ENCODE peak calls at places on chromosomes 6 and 20, in ten cellular contexts. One of them, this sample, is unnamed.

GRCh38 chr6:112193535-112194051 is 60.8 kb downstream of the LAMA4 start:
- DNase-seq in HCT116: no peak
- DNase-seq in choroid plexus epithelial cell: no peak
- DNase-seq in GM12864: no peak
- DNase-seq in coronary artery: no peak
- DNase-seq in foreskin fibroblast: no peak
- DNase-seq in fibroblast of mammary gland: no peak
- DNase-seq in endodermal cell: no peak
- DNase-seq in left ventricle myocardium inferior: no peak
- DNase-seq in pancreas: no peak
- DNase-seq in this sample: no peak

GRCh38 chr6:124795879-124796838 is 166.1 kb upstream of the RNF217 start:
- DNase-seq in coronary artery: no peak
- DNase-seq in choroid plexus epithelial cell: peak
- DNase-seq in GM12864: no peak
- DNase-seq in pancreas: no peak
- DNase-seq in HCT116: no peak
- DNase-seq in fibroblast of mammary gland: peak
- DNase-seq in endodermal cell: peak
- DNase-seq in left ventricle myocardium inferior: peak
- DNase-seq in foreskin fibroblast: peak
- DNase-seq in this sample: peak

GRCh38 chr6:125995972-125996580 is 9.7 kb downstream of the TRMT11 start:
- DNase-seq in endodermal cell: peak
- DNase-seq in choroid plexus epithelial cell: peak
- DNase-seq in foreskin fibroblast: peak
- DNase-seq in fibroblast of mammary gland: peak
- DNase-seq in coronary artery: no peak
- DNase-seq in pancreas: peak
- DNase-seq in left ventricle myocardium inferior: peak
- DNase-seq in GM12864: peak
- DNase-seq in HCT116: peak
- DNase-seq in this sample: peak

GRCh38 chr20:48406462-48407235 is 421.1 kb downstream of the PREX1 start:
- DNase-seq in fibroblast of mammary gland: peak
- DNase-seq in endodermal cell: no peak
- DNase-seq in foreskin fibroblast: no peak
- DNase-seq in GM12864: no peak
- DNase-seq in HCT116: no peak
- DNase-seq in left ventricle myocardium inferior: no peak
- DNase-seq in coronary artery: no peak
- DNase-seq in pancreas: no peak
- DNase-seq in choroid plexus epithelial cell: no peak
- DNase-seq in this sample: no peak

GRCh38 chr6:56399250-56399671 is 151.9 kb upstream of the COL21A1 start:
- DNase-seq in endodermal cell: peak
- DNase-seq in fibroblast of mammary gland: peak
- DNase-seq in coronary artery: no peak
- DNase-seq in HCT116: no peak
- DNase-seq in choroid plexus epithelial cell: peak
- DNase-seq in GM12864: no peak
- DNase-seq in left ventricle myocardium inferior: no peak
- DNase-seq in foreskin fibroblast: no peak
- DNase-seq in pancreas: no peak
- DNase-seq in this sample: peak

GRCh38 chr6:77678048-77678447 is 25.2 kb downstream of the MEI4 start:
- DNase-seq in pancreas: no peak
- DNase-seq in left ventricle myocardium inferior: no peak
- DNase-seq in fibroblast of mammary gland: peak
- DNase-seq in foreskin fibroblast: peak
- DNase-seq in choroid plexus epithelial cell: no peak
- DNase-seq in endodermal cell: no peak
- DNase-seq in HCT116: no peak
- DNase-seq in coronary artery: no peak
- DNase-seq in GM12864: no peak
- DNase-seq in this sample: no peak

GRCh38 chr6:153024401-153025017 is 22.0 kb upstream of the MTRF1L start:
- DNase-seq in choroid plexus epithelial cell: peak
- DNase-seq in pancreas: no peak
- DNase-seq in left ventricle myocardium inferior: no peak
- DNase-seq in HCT116: peak
- DNase-seq in endodermal cell: peak
- DNase-seq in foreskin fibroblast: peak
- DNase-seq in coronary artery: no peak
- DNase-seq in GM12864: peak
- DNase-seq in fibroblast of mammary gland: peak
- DNase-seq in this sample: peak

GRCh38 chr6:66865771-66866170 is 1158.7 kb upstream of the EYS start:
- DNase-seq in fibroblast of mammary gland: peak
- DNase-seq in endodermal cell: no peak
- DNase-seq in foreskin fibroblast: peak
- DNase-seq in left ventricle myocardium inferior: no peak
- DNase-seq in GM12864: no peak
- DNase-seq in pancreas: no peak
- DNase-seq in HCT116: no peak
- DNase-seq in choroid plexus epithelial cell: peak
- DNase-seq in coronary artery: no peak
- DNase-seq in this sample: peak

GRCh38 chr6:30770164-30770563 is 25.8 kb upstream of the IER3 start:
- DNase-seq in GM12864: no peak
- DNase-seq in fibroblast of mammary gland: peak
- DNase-seq in pancreas: no peak
- DNase-seq in left ventricle myocardium inferior: no peak
- DNase-seq in coronary artery: no peak
- DNase-seq in choroid plexus epithelial cell: no peak
- DNase-seq in foreskin fibroblast: no peak
- DNase-seq in HCT116: no peak
- DNase-seq in endodermal cell: no peak
- DNase-seq in this sample: peak

GRCh38 chr20:25129908-25130307 is 48.0 kb upstream of the VSX1 start:
- DNase-seq in left ventricle myocardium inferior: no peak
- DNase-seq in foreskin fibroblast: no peak
- DNase-seq in choroid plexus epithelial cell: no peak
- DNase-seq in fibroblast of mammary gland: no peak
- DNase-seq in HCT116: no peak
- DNase-seq in pancreas: no peak
- DNase-seq in endodermal cell: no peak
- DNase-seq in coronary artery: no peak
- DNase-seq in GM12864: no peak
- DNase-seq in this sample: no peak

GRCh38 chr6:143569035-143569434 is 57.5 kb upstream of the FUCA2 start:
- DNase-seq in pancreas: no peak
- DNase-seq in endodermal cell: no peak
- DNase-seq in fibroblast of mammary gland: peak
- DNase-seq in HCT116: no peak
- DNase-seq in foreskin fibroblast: no peak
- DNase-seq in coronary artery: no peak
- DNase-seq in left ventricle myocardium inferior: no peak
- DNase-seq in GM12864: no peak
- DNase-seq in choroid plexus epithelial cell: peak
- DNase-seq in this sample: peak

GRCh38 chr6:42400031-42400760 is 51.5 kb downstream of the TRERF1 start:
- DNase-seq in fibroblast of mammary gland: no peak
- DNase-seq in HCT116: no peak
- DNase-seq in choroid plexus epithelial cell: no peak
- DNase-seq in GM12864: no peak
- DNase-seq in foreskin fibroblast: no peak
- DNase-seq in pancreas: no peak
- DNase-seq in coronary artery: no peak
- DNase-seq in endodermal cell: no peak
- DNase-seq in left ventricle myocardium inferior: no peak
- DNase-seq in this sample: no peak

GRCh38 chr20:59253779-59254319 is 46.6 kb upstream of the EDN3 start:
- DNase-seq in choroid plexus epithelial cell: no peak
- DNase-seq in fibroblast of mammary gland: no peak
- DNase-seq in coronary artery: no peak
- DNase-seq in foreskin fibroblast: no peak
- DNase-seq in GM12864: no peak
- DNase-seq in endodermal cell: no peak
- DNase-seq in HCT116: no peak
- DNase-seq in pancreas: no peak
- DNase-seq in left ventricle myocardium inferior: no peak
- DNase-seq in this sample: no peak

GRCh38 chr6:11198663-11199603 is 33.5 kb downstream of the NEDD9 start:
- DNase-seq in pancreas: no peak
- DNase-seq in foreskin fibroblast: no peak
- DNase-seq in coronary artery: no peak
- DNase-seq in choroid plexus epithelial cell: no peak
- DNase-seq in endodermal cell: no peak
- DNase-seq in fibroblast of mammary gland: no peak
- DNase-seq in left ventricle myocardium inferior: no peak
- DNase-seq in HCT116: no peak
- DNase-seq in GM12864: no peak
- DNase-seq in this sample: no peak

GRCh38 chr6:157879034-157879872 is 56.2 kb downstream of the SNX9 start:
- DNase-seq in foreskin fibroblast: no peak
- DNase-seq in coronary artery: no peak
- DNase-seq in left ventricle myocardium inferior: no peak
- DNase-seq in fibroblast of mammary gland: no peak
- DNase-seq in endodermal cell: no peak
- DNase-seq in GM12864: peak
- DNase-seq in choroid plexus epithelial cell: no peak
- DNase-seq in HCT116: no peak
- DNase-seq in pancreas: no peak
- DNase-seq in this sample: no peak

DNA sequence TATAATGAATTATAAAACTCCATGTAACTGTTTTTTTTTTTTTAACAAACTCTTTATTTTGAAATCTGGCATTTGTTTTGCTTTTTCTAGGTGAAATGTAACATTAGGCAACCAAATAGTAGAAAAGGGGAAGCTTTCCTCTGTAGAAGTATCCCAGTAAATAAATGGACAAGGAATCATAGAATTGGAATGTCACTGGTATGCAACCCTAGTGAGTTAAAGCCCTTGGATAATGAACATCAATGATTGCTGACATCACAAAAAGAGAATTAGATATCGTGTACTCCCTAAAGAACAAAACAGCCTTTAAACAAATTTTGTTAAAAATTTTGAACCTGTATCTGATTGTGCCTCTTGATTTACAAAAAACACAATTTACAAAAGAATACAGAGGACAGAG is 93.9 kb upstream of the OGFRL1 start:
- DNase-seq in pancreas: no peak
- DNase-seq in foreskin fibroblast: peak
- DNase-seq in HCT116: no peak
- DNase-seq in fibroblast of mammary gland: peak
- DNase-seq in coronary artery: no peak
- DNase-seq in left ventricle myocardium inferior: no peak
- DNase-seq in endodermal cell: no peak
- DNase-seq in choroid plexus epithelial cell: peak
- DNase-seq in GM12864: no peak
- DNase-seq in this sample: peak
- H3K4me3 ChIP-seq in pancreas: no peak
- H3K4me3 ChIP-seq in foreskin fibroblast: no peak
- H3K4me3 ChIP-seq in HCT116: no peak
- H3K4me3 ChIP-seq in fibroblast of mammary gland: no peak
- H3K4me3 ChIP-seq in coronary artery: no peak
- H3K4me3 ChIP-seq in left ventricle myocardium inferior: no peak
- H3K4me3 ChIP-seq in endodermal cell: no peak
- H3K4me3 ChIP-seq in choroid plexus epithelial cell: no peak
- H3K4me3 ChIP-seq in GM12864: no peak
- H3K4me3 ChIP-seq in this sample: no peak

GRCh38 chr20:62900692-62901584 is 25.4 kb downstream of the DIDO1 start:
- DNase-seq in coronary artery: no peak
- DNase-seq in left ventricle myocardium inferior: no peak
- DNase-seq in HCT116: no peak
- DNase-seq in GM12864: no peak
- DNase-seq in foreskin fibroblast: peak
- DNase-seq in fibroblast of mammary gland: no peak
- DNase-seq in endodermal cell: peak
- DNase-seq in pancreas: no peak
- DNase-seq in choroid plexus epithelial cell: no peak
- DNase-seq in this sample: no peak
- TF ChIP-seq CTCF in coronary artery: no peak
- TF ChIP-seq CTCF in left ventricle myocardium inferior: no peak
- TF ChIP-seq CTCF in HCT116: peak
- TF ChIP-seq CTCF in GM12864: peak
- TF ChIP-seq CTCF in foreskin fibroblast: no peak
- TF ChIP-seq CTCF in fibroblast of mammary gland: no peak
- TF ChIP-seq CTCF in endodermal cell: no peak
- TF ChIP-seq CTCF in pancreas: no peak
- TF ChIP-seq CTCF in choroid plexus epithelial cell: peak
- TF ChIP-seq CTCF in this sample: no peak

DNA sequence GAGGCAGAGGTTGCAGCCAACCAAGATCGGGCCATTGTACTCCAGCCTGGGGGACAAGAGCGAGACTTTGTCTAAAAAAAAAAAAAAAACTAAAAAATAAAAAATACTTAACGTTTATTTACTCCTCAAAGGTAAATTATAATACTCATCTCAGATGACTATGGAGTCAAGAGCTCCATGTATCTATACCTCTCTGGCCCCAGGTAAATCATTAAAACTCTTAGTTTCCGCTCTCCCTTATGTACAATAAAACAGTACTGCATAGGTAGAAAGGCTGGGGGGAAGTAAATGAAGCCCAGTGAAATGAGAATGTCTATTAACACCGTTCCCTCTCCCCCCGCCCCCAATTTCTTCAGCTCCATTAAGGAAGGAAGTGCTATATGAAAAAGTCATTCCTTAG is 1.2 kb downstream of the SRSF12 start:
- DNase-seq in HCT116: no peak
- DNase-seq in fibroblast of mammary gland: no peak
- DNase-seq in endodermal cell: no peak
- DNase-seq in GM12864: no peak
- DNase-seq in coronary artery: no peak
- DNase-seq in foreskin fibroblast: no peak
- DNase-seq in left ventricle myocardium inferior: no peak
- DNase-seq in pancreas: no peak
- DNase-seq in choroid plexus epithelial cell: no peak
- DNase-seq in this sample: no peak
- H3K4me3 ChIP-seq in HCT116: no peak
- H3K4me3 ChIP-seq in fibroblast of mammary gland: no peak
- H3K4me3 ChIP-seq in endodermal cell: peak
- H3K4me3 ChIP-seq in GM12864: peak
- H3K4me3 ChIP-seq in coronary artery: peak
- H3K4me3 ChIP-seq in foreskin fibroblast: no peak
- H3K4me3 ChIP-seq in left ventricle myocardium inferior: peak
- H3K4me3 ChIP-seq in pancreas: peak
- H3K4me3 ChIP-seq in choroid plexus epithelial cell: no peak
- H3K4me3 ChIP-seq in this sample: no peak

DNA sequence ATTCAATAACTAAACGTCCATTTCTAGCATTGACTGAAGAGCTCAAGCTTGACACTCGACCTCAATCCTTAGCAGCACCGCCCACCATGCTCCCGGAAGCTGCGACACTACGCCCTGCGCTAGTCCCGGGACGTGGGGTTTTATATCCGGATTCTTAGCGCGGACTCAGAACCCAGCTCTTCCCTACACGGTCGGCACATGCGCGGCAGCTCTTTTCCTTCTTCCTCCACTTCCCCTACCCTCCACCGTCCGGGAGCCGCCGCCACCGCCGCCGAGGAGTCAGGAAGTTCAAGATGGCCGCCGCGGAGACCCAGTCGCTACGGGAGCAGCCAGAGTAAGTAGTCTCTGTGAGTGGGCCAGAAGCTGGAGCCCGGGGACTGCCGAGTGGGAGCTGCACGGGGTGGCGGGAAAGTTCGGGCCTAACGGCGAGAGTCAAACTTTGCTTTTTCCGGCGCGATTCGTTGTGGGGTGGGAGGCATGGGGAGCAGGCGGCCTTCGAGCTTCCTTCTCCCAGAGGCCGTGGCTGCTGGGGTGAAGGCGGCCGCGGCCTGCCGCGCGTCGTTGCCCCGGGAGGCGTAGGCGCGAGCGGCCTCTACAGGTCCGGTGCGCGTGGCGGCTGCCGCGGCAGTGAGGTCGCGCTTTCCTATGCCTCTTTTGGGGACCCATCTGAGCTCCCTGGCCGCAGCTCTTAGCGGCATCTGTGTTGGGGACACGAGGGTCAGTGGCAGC is 57.6 kb downstream of the FAM217A start:
- DNase-seq in coronary artery: peak
- DNase-seq in endodermal cell: peak
- DNase-seq in pancreas: peak
- DNase-seq in left ventricle myocardium inferior: peak
- DNase-seq in choroid plexus epithelial cell: peak
- DNase-seq in GM12864: peak
- DNase-seq in foreskin fibroblast: peak
- DNase-seq in HCT116: peak
- DNase-seq in fibroblast of mammary gland: peak
- DNase-seq in this sample: peak
- TF ChIP-seq CTCF in coronary artery: no peak
- TF ChIP-seq CTCF in endodermal cell: peak
- TF ChIP-seq CTCF in pancreas: no peak
- TF ChIP-seq CTCF in left ventricle myocardium inferior: peak
- TF ChIP-seq CTCF in choroid plexus epithelial cell: peak
- TF ChIP-seq CTCF in GM12864: peak
- TF ChIP-seq CTCF in foreskin fibroblast: peak
- TF ChIP-seq CTCF in HCT116: peak
- TF ChIP-seq CTCF in fibroblast of mammary gland: no peak
- TF ChIP-seq CTCF in this sample: peak

This sample was measured in astrocyte of the spinal cord.